ENCODE peak calls at places on chromosomes 12 and 14, in five cellular contexts. One of them, this sample, is unnamed.
A peak's percentile ranks its signal among the peaks of the same experiment; 100 is the strongest.

GRCh38 chr12:46915082-46915481 is 89.3 kb upstream of the SLC38A4 start:
- DNase-seq in colonic mucosa: peak; percentile 28
- DNase-seq in IMR-90: peak; percentile 90
- DNase-seq in SK-N-SH: no peak
- DNase-seq in PC-3: peak; percentile 79
- DNase-seq in this sample: no peak

GRCh38 chr14:96772929-96773328 is 24.3 kb upstream of the VRK1 start:
- DNase-seq in IMR-90: no peak
- DNase-seq in SK-N-SH: no peak
- DNase-seq in colonic mucosa: no peak
- DNase-seq in PC-3: no peak
- DNase-seq in this sample: no peak

GRCh38 chr12:107545737-107546363 is 139.7 kb upstream of the PWP1 start:
- DNase-seq in colonic mucosa: no peak
- DNase-seq in SK-N-SH: no peak
- DNase-seq in PC-3: no peak
- DNase-seq in IMR-90: peak; percentile 37
- DNase-seq in this sample: peak; percentile 34

GRCh38 chr12:20420557-20420956 is 52.2 kb downstream of the PDE3A start:
- DNase-seq in colonic mucosa: peak; percentile 57
- DNase-seq in PC-3: no peak
- DNase-seq in IMR-90: no peak
- DNase-seq in SK-N-SH: no peak
- DNase-seq in this sample: no peak

GRCh38 chr12:13582421-13582820 is 385.9 kb downstream of the EMP1 start:
- DNase-seq in colonic mucosa: no peak
- DNase-seq in PC-3: no peak
- DNase-seq in IMR-90: no peak
- DNase-seq in SK-N-SH: no peak
- DNase-seq in this sample: peak; percentile 37

GRCh38 chr14:64720190-64720589 is 16.0 kb downstream of the PLEKHG3 start:
- DNase-seq in colonic mucosa: peak; percentile 82
- DNase-seq in PC-3: peak; percentile 98
- DNase-seq in IMR-90: peak; percentile 83
- DNase-seq in SK-N-SH: no peak
- DNase-seq in this sample: peak; percentile 44

GRCh38 chr12:44674866-44675265 is 201.2 kb downstream of the NELL2 start:
- DNase-seq in SK-N-SH: no peak
- DNase-seq in PC-3: no peak
- DNase-seq in colonic mucosa: no peak
- DNase-seq in IMR-90: no peak
- DNase-seq in this sample: no peak

GRCh38 chr14:55354500-55354899 is 57.1 kb downstream of the ATG14 start:
- DNase-seq in colonic mucosa: peak; percentile 74
- DNase-seq in PC-3: peak; percentile 63
- DNase-seq in IMR-90: peak; percentile 48
- DNase-seq in SK-N-SH: peak; percentile 63
- DNase-seq in this sample: peak; percentile 87

GRCh38 chr14:49405291-49405690 is 180.9 kb downstream of the RPS29 start:
- DNase-seq in SK-N-SH: no peak
- DNase-seq in PC-3: peak; percentile 52
- DNase-seq in IMR-90: peak; percentile 65
- DNase-seq in colonic mucosa: no peak
- DNase-seq in this sample: no peak

GRCh38 chr14:78486081-78486480 is 315.9 kb downstream of the NRXN3 start:
- DNase-seq in colonic mucosa: no peak
- DNase-seq in PC-3: no peak
- DNase-seq in IMR-90: no peak
- DNase-seq in SK-N-SH: no peak
- DNase-seq in this sample: peak; percentile 54

GRCh38 chr14:97796511-97796910 is 999.3 kb downstream of the VRK1 start:
- DNase-seq in colonic mucosa: no peak
- DNase-seq in PC-3: no peak
- DNase-seq in IMR-90: no peak
- DNase-seq in SK-N-SH: no peak
- DNase-seq in this sample: no peak

GRCh38 chr14:54135804-54136280 is 179.2 kb upstream of the BMP4 start:
- DNase-seq in PC-3: no peak
- DNase-seq in colonic mucosa: no peak
- DNase-seq in SK-N-SH: no peak
- DNase-seq in IMR-90: no peak
- DNase-seq in this sample: no peak

GRCh38 chr12:30396576-30396975 is 299.1 kb downstream of the IPO8 start:
- DNase-seq in colonic mucosa: no peak
- DNase-seq in IMR-90: no peak
- DNase-seq in SK-N-SH: no peak
- DNase-seq in PC-3: no peak
- DNase-seq in this sample: no peak

GRCh38 chr12:30395190-30395589 is 300.5 kb downstream of the IPO8 start:
- DNase-seq in colonic mucosa: no peak
- DNase-seq in SK-N-SH: no peak
- DNase-seq in IMR-90: no peak
- DNase-seq in PC-3: no peak
- DNase-seq in this sample: no peak

GRCh38 chr12:30399859-30400258 is 295.8 kb downstream of the IPO8 start:
- DNase-seq in colonic mucosa: no peak
- DNase-seq in PC-3: no peak
- DNase-seq in IMR-90: no peak
- DNase-seq in SK-N-SH: no peak
- DNase-seq in this sample: no peak

DNA sequence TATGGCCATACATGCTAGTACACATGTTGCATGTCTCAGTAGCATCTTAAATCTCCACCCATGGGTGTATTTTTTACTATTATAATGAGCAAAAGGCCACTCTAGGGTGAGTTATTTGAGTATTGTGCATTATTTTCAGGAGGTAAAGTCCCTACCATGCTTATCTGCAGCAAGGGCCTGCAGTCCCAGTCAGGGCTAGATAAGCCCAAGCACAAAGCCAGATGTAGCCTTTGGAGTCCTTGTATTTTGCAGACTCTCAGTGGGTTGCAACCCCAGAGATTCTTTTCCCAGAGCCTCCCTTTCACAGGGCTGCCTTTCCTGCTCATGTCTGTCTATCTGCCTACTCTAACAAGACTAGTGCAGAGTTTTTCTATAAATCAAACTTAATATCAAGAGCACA is 295.3 kb downstream of the IPO8 start:
- DNase-seq in PC-3: no peak
- DNase-seq in IMR-90: no peak
- DNase-seq in colonic mucosa: no peak
- DNase-seq in SK-N-SH: no peak
- DNase-seq in this sample: no peak
- H3K9me3 ChIP-seq in PC-3: peaks cover 6% of the 10 kb centered on the region
- H3K9me3 ChIP-seq in IMR-90: peaks cover 4% of the 10 kb centered on the region
- H3K9me3 ChIP-seq in colonic mucosa: no peaks in the 10 kb centered on the region
- H3K9me3 ChIP-seq in SK-N-SH: no peaks in the 10 kb centered on the region
- H3K9me3 ChIP-seq in this sample: peaks cover 51% of the 10 kb centered on the region

DNA sequence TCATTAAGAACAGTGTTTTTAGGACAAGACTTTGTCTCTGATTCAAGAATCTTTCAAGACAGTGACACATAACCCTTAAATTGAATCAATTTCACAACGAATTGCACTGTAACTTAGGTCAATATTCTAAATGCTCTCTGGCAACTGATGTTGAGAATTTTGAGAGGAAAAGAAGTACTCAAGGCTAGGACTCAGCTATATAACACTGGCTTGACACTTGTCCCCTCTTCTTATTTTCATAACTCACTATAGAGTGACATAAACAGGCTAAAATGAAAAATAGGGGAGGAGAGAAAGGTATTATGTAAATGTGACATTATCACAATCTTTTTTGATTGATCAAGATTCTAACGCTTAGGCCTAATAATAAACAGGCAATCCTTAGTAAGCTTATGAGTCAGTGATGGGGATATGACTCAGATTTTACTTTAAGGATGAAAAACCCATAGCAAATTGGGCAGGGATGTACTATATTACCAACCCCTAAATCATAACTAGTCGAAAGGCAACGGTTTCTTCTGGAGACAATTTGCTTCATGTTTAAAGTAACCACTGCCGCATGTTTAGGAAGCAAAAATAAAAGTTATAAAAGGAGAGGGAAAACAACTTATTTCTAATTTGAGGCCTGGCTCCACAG is 10.9 kb downstream of the BTG1 start:
- DNase-seq in PC-3: peak; percentile 82
- DNase-seq in SK-N-SH: no peak
- DNase-seq in IMR-90: peak; percentile 84
- DNase-seq in colonic mucosa: no peak
- DNase-seq in this sample: no peak
- H3K9ac ChIP-seq in PC-3: peak overlapping the region; percentile 20
- H3K9ac ChIP-seq in SK-N-SH: peak overlapping the region; percentile 25
- H3K9ac ChIP-seq in IMR-90: peak overlapping the region; percentile 40
- H3K9ac ChIP-seq in colonic mucosa: no peak overlapping the region
- H3K9ac ChIP-seq in this sample: no peak overlapping the region

GRCh38 chr12:124755801-124756148 is 107.9 kb downstream of the SCARB1 start:
- DNase-seq in colonic mucosa: no peak
- DNase-seq in IMR-90: no peak
- DNase-seq in PC-3: no peak
- DNase-seq in SK-N-SH: no peak
- DNase-seq in this sample: no peak

GRCh38 chr12:124754491-124754890 is 109.2 kb downstream of the SCARB1 start:
- DNase-seq in PC-3: no peak
- DNase-seq in SK-N-SH: no peak
- DNase-seq in colonic mucosa: no peak
- DNase-seq in IMR-90: no peak
- DNase-seq in this sample: no peak

GRCh38 chr12:124753993-124754392 is 109.7 kb downstream of the SCARB1 start:
- DNase-seq in SK-N-SH: no peak
- DNase-seq in IMR-90: no peak
- DNase-seq in PC-3: no peak
- DNase-seq in colonic mucosa: no peak
- DNase-seq in this sample: no peak

GRCh38 chr12:124756151-124756550 is 107.5 kb downstream of the SCARB1 start:
- DNase-seq in PC-3: no peak
- DNase-seq in colonic mucosa: no peak
- DNase-seq in IMR-90: no peak
- DNase-seq in SK-N-SH: no peak
- DNase-seq in this sample: no peak

DNA sequence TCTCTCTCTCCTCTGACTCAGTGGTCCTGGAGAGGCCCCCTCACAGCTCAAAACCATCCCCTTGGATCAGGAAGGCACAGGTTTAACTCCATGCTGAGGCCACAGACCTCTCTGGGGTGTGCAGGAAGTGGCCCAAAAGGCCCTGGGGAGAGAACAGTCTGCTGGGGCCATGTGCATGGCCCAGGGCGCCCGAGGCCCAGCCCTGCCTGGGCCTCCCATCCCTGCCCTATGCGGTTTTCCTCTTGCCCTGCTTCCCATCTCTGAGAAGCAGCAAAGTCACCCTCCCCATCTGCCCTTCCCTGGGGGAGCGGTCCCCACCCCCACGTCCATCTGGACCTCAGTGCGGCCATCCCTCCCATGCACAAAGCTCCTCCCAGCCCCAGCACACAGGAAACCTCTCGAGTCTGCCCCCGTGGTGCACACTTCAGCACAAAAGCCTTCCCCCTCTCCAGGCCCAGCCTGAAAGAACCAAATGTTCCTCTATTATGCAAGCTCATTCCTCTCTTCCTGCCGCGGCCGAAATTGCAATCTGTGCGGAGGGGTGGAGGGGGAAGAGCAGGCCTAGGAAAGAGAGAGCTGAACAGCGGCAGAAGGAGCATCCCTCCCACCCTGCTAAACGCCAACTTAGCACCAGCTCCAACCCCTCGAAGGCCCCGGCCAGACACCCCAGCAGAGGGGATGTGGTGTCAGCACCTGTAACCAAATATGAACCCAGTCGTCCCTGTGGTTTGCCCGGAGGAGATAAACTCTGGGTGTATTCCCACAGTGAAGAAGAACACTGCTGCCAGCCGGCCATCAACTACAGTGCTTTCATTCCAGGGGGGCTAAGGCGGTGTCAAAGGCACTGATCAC is 108.5 kb downstream of the SCARB1 start:
- DNase-seq in SK-N-SH: peak; percentile 75
- DNase-seq in IMR-90: peak; percentile 67
- DNase-seq in PC-3: no peak
- DNase-seq in colonic mucosa: peak; percentile 65
- DNase-seq in this sample: no peak
- H3K27ac ChIP-seq in SK-N-SH: peak overlapping the region; percentile 69
- H3K27ac ChIP-seq in IMR-90: peak overlapping the region; percentile 57
- H3K27ac ChIP-seq in PC-3: no peak overlapping the region
- H3K27ac ChIP-seq in colonic mucosa: peak overlapping the region; percentile 23
- H3K27ac ChIP-seq in this sample: peak overlapping the region; percentile 90

GRCh38 chr14:105853907-105854599 is 327.7 kb downstream of the TMEM121 start:
- DNase-seq in PC-3: no peak
- DNase-seq in IMR-90: no peak
- DNase-seq in colonic mucosa: peak; percentile 12
- DNase-seq in SK-N-SH: no peak
- DNase-seq in this sample: peak; percentile 16
- H3K9me3 ChIP-seq in PC-3: no peaks in the 10 kb centered on the region
- H3K9me3 ChIP-seq in IMR-90: peaks cover 81% of the 10 kb centered on the region
- H3K9me3 ChIP-seq in colonic mucosa: no peaks in the 10 kb centered on the region
- H3K9me3 ChIP-seq in SK-N-SH: no peaks in the 10 kb centered on the region
- H3K9me3 ChIP-seq in this sample: peaks cover 26% of the 10 kb centered on the region